ENCODE peak calls at places on chromosomes 7 and 10, in ten cellular contexts. One of them, this sample, is unnamed.

GRCh38 chr10:120783901-120784300 is 67.3 kb upstream of the WDR11 start:
- DNase-seq in fibroblast of mammary gland: no peak
- DNase-seq in coronary artery: no peak
- DNase-seq in OCI-LY7: no peak
- DNase-seq in astrocyte of the spinal cord: no peak
- DNase-seq in lower lobe of right lung: no peak
- DNase-seq in endodermal cell: no peak
- DNase-seq in tibial nerve: no peak
- DNase-seq in choroid plexus epithelial cell: no peak
- DNase-seq in fibroblast of lung: no peak
- DNase-seq in this sample: no peak

GRCh38 chr7:49091519-49091918 is 167.2 kb downstream of the CDC14C start:
- DNase-seq in fibroblast of mammary gland: no peak
- DNase-seq in coronary artery: no peak
- DNase-seq in OCI-LY7: no peak
- DNase-seq in astrocyte of the spinal cord: no peak
- DNase-seq in lower lobe of right lung: no peak
- DNase-seq in endodermal cell: no peak
- DNase-seq in tibial nerve: no peak
- DNase-seq in choroid plexus epithelial cell: no peak
- DNase-seq in fibroblast of lung: no peak
- DNase-seq in this sample: no peak

GRCh38 chr10:16425449-16425848 is 11.4 kb upstream of the PTER start:
- DNase-seq in fibroblast of mammary gland: no peak
- DNase-seq in coronary artery: no peak
- DNase-seq in OCI-LY7: no peak
- DNase-seq in astrocyte of the spinal cord: no peak
- DNase-seq in lower lobe of right lung: no peak
- DNase-seq in endodermal cell: no peak
- DNase-seq in tibial nerve: no peak
- DNase-seq in choroid plexus epithelial cell: no peak
- DNase-seq in fibroblast of lung: no peak
- DNase-seq in this sample: no peak

GRCh38 chr7:23530355-23530754 is 1.4 kb downstream of the TRA2A start:
- DNase-seq in fibroblast of mammary gland: peak; percentile 44
- DNase-seq in coronary artery: no peak
- DNase-seq in OCI-LY7: peak; percentile 71
- DNase-seq in astrocyte of the spinal cord: peak; percentile 30
- DNase-seq in lower lobe of right lung: no peak
- DNase-seq in endodermal cell: no peak
- DNase-seq in tibial nerve: no peak
- DNase-seq in choroid plexus epithelial cell: peak; percentile 57
- DNase-seq in fibroblast of lung: peak; percentile 38
- DNase-seq in this sample: peak; percentile 44

GRCh38 chr10:132448248-132448731 is 51.3 kb downstream of the PWWP2B start:
- DNase-seq in fibroblast of mammary gland: peak; percentile 38
- DNase-seq in coronary artery: no peak
- DNase-seq in OCI-LY7: peak; percentile 90
- DNase-seq in astrocyte of the spinal cord: no peak
- DNase-seq in lower lobe of right lung: peak; percentile 93
- DNase-seq in endodermal cell: peak; percentile 93
- DNase-seq in tibial nerve: peak; percentile 55
- DNase-seq in choroid plexus epithelial cell: no peak
- DNase-seq in fibroblast of lung: peak; percentile 42
- DNase-seq in this sample: peak; percentile 68

GRCh38 chr7:144517762-144518161 is 114.3 kb upstream of the NOBOX start:
- DNase-seq in fibroblast of mammary gland: no peak
- DNase-seq in coronary artery: no peak
- DNase-seq in OCI-LY7: no peak
- DNase-seq in astrocyte of the spinal cord: no peak
- DNase-seq in lower lobe of right lung: no peak
- DNase-seq in endodermal cell: no peak
- DNase-seq in tibial nerve: no peak
- DNase-seq in choroid plexus epithelial cell: no peak
- DNase-seq in fibroblast of lung: no peak
- DNase-seq in this sample: no peak

GRCh38 chr7:106793015-106793651 is 71.9 kb upstream of the PIK3CG start:
- DNase-seq in fibroblast of mammary gland: peak; percentile 45
- DNase-seq in coronary artery: no peak
- DNase-seq in OCI-LY7: peak; percentile 70
- DNase-seq in astrocyte of the spinal cord: peak; percentile 20
- DNase-seq in lower lobe of right lung: no peak
- DNase-seq in endodermal cell: peak; percentile 62
- DNase-seq in tibial nerve: no peak
- DNase-seq in choroid plexus epithelial cell: peak; percentile 58
- DNase-seq in fibroblast of lung: peak; percentile 37
- DNase-seq in this sample: peak; percentile 37

GRCh38 chr10:22702348-22702747 is 12.0 kb downstream of the PIP4K2A start:
- DNase-seq in fibroblast of mammary gland: no peak
- DNase-seq in coronary artery: no peak
- DNase-seq in OCI-LY7: no peak
- DNase-seq in astrocyte of the spinal cord: peak; percentile 29
- DNase-seq in lower lobe of right lung: no peak
- DNase-seq in endodermal cell: no peak
- DNase-seq in tibial nerve: no peak
- DNase-seq in choroid plexus epithelial cell: peak; percentile 86
- DNase-seq in fibroblast of lung: peak; percentile 90
- DNase-seq in this sample: peak; percentile 89

DNA sequence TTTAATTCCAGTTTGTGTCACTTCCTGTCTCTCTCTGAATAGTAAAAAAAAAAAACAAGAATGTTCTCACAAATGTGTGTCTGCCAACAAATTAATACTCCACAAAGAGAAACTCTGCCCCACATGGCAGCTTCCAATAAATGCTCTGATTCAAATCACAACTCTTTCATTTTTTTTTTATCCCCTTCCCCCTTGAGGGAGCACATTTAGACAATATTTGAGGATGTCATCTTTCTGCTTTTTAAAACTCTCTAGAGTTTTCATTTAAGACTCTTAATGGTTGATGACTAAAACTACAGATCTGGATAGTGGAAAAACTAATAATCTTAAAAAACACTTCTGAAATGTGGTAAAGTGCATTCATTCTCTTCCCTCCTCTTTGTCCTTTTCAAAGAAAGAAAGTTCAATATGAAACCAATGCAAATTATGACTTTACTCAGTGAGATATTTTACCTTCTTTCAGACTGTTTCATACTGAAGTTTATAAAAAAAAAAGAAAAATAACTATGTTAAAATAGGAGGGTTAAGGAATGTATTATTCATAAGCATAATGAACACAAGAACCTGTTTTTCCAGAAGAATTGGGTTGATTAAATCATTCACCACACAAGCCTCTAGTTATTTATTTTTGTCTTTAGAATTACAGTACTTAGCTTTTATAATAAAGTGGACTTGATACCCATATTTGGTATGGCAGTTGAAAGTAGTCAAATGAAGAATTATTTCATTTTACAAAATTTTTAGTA is 42.4 kb downstream of the ARID5B start:
- DNase-seq in fibroblast of mammary gland: peak; percentile 77
- DNase-seq in coronary artery: no peak
- DNase-seq in OCI-LY7: peak; percentile 68
- DNase-seq in astrocyte of the spinal cord: peak; percentile 73
- DNase-seq in lower lobe of right lung: no peak
- DNase-seq in endodermal cell: no peak
- DNase-seq in tibial nerve: no peak
- DNase-seq in choroid plexus epithelial cell: peak; percentile 89
- DNase-seq in fibroblast of lung: peak; percentile 73
- DNase-seq in this sample: peak; percentile 48
- H3K4me3 ChIP-seq in fibroblast of mammary gland: no peak overlapping the region
- H3K4me3 ChIP-seq in coronary artery: peak overlapping the region; percentile 52
- H3K4me3 ChIP-seq in OCI-LY7: peak overlapping the region; percentile 30
- H3K4me3 ChIP-seq in astrocyte of the spinal cord: no peak overlapping the region
- H3K4me3 ChIP-seq in lower lobe of right lung: peak overlapping the region; percentile 19
- H3K4me3 ChIP-seq in endodermal cell: no peak overlapping the region
- H3K4me3 ChIP-seq in tibial nerve: no peak overlapping the region
- H3K4me3 ChIP-seq in choroid plexus epithelial cell: no peak overlapping the region
- H3K4me3 ChIP-seq in fibroblast of lung: no peak overlapping the region
- H3K4me3 ChIP-seq in this sample: no peak overlapping the region

DNA sequence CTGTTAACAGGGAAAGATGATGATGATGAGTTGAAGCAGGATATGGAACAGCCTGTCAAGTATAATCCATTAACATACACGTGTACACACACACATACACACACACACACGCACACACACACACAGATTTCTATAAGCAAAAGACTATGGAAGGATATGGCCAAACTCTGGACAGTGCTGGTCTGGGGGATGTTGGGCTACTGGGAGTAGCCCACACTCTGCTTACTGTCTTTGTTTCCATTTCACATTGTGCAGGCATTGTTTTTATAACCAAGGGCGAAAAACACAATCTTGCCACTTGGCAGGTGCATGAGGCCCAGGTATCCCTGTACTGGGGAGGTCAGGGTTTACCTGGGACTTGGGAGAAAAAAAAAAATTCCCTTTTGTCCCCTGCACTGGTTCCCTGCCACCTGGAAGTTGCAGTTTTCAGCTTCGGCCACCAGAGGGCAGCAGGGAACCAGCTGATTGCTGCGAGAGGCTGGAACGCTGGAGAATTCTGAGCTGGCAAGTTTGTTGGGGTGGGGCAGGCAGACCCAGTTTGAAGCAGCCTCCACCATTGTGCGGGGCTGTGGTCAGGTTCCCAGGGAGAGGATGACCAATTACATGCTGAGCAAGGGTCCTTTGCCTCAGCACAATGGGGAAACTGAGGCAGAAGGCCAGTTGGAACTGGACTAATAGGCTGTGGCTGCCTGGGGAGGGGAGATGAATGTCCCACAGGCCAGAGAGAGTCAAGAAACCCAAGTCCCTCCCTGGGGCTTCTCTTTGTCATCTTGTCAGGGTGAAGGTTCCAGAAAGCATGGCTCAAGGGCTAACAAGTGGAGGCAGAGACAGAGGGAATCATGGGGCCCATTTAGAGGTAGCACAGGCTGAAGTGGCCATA is 27.3 kb downstream of the PPIF start:
- DNase-seq in fibroblast of mammary gland: peak; percentile 69
- DNase-seq in coronary artery: no peak
- DNase-seq in OCI-LY7: peak; percentile 65
- DNase-seq in astrocyte of the spinal cord: peak; percentile 59
- DNase-seq in lower lobe of right lung: peak; percentile 87
- DNase-seq in endodermal cell: peak; percentile 95
- DNase-seq in tibial nerve: peak; percentile 85
- DNase-seq in choroid plexus epithelial cell: peak; percentile 78
- DNase-seq in fibroblast of lung: peak; percentile 73
- DNase-seq in this sample: peak; percentile 71
- TF ChIP-seq CTCF in fibroblast of mammary gland: peak; percentile 93
- TF ChIP-seq CTCF in coronary artery: peak; percentile 88
- TF ChIP-seq CTCF in OCI-LY7: peak; percentile 97
- TF ChIP-seq CTCF in astrocyte of the spinal cord: peak; percentile 92
- TF ChIP-seq CTCF in lower lobe of right lung: peak; percentile 99
- TF ChIP-seq CTCF in endodermal cell: peak; percentile 96
- TF ChIP-seq CTCF in tibial nerve: peak; percentile 98
- TF ChIP-seq CTCF in choroid plexus epithelial cell: peak; percentile 93
- TF ChIP-seq CTCF in fibroblast of lung: peak; percentile 90
- TF ChIP-seq CTCF in this sample: peak; percentile 98

DNA sequence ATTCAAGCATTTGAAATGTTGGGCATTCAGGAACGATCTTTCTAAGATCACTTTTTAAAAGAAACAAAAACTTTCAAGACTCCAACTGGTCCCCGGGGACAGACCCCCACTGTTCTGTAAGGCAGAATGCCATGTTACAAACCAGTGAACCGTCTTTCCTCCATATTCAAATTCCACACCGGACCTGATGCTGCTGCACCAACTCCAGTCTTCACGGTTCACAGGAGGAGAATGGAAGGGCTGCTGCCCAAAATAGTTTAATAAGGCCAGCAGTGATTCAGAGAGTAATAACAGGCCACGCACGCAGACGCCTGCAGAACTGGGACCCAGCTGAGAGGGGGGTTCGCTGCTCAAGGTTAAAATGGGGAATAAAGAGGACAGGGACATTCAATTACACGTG is 47.2 kb downstream of the OSBPL3 start:
- DNase-seq in fibroblast of mammary gland: no peak
- DNase-seq in coronary artery: no peak
- DNase-seq in OCI-LY7: peak; percentile 87
- DNase-seq in astrocyte of the spinal cord: peak; percentile 53
- DNase-seq in lower lobe of right lung: no peak
- DNase-seq in endodermal cell: no peak
- DNase-seq in tibial nerve: no peak
- DNase-seq in choroid plexus epithelial cell: no peak
- DNase-seq in fibroblast of lung: no peak
- DNase-seq in this sample: no peak
- H3K4me3 ChIP-seq in fibroblast of mammary gland: no peak overlapping the region
- H3K4me3 ChIP-seq in coronary artery: no peak overlapping the region
- H3K4me3 ChIP-seq in OCI-LY7: peak overlapping the region; percentile 59
- H3K4me3 ChIP-seq in astrocyte of the spinal cord: no peak overlapping the region
- H3K4me3 ChIP-seq in lower lobe of right lung: no peak overlapping the region
- H3K4me3 ChIP-seq in endodermal cell: no peak overlapping the region
- H3K4me3 ChIP-seq in tibial nerve: no peak overlapping the region
- H3K4me3 ChIP-seq in choroid plexus epithelial cell: no peak overlapping the region
- H3K4me3 ChIP-seq in fibroblast of lung: no peak overlapping the region
- H3K4me3 ChIP-seq in this sample: no peak overlapping the region

GRCh38 chr10:89535185-89536012 is at the start of gene SLC16A12:
- DNase-seq in fibroblast of mammary gland: no peak
- DNase-seq in coronary artery: no peak
- DNase-seq in OCI-LY7: no peak
- DNase-seq in astrocyte of the spinal cord: peak; percentile 23
- DNase-seq in lower lobe of right lung: peak; percentile 47
- DNase-seq in endodermal cell: peak; percentile 90
- DNase-seq in tibial nerve: no peak
- DNase-seq in choroid plexus epithelial cell: peak; percentile 63
- DNase-seq in fibroblast of lung: peak; percentile 18
- DNase-seq in this sample: peak; percentile 19

GRCh38 chr10:89543841-89544240 is 8.4 kb upstream of the SLC16A12 start:
- DNase-seq in fibroblast of mammary gland: no peak
- DNase-seq in coronary artery: no peak
- DNase-seq in OCI-LY7: no peak
- DNase-seq in astrocyte of the spinal cord: no peak
- DNase-seq in lower lobe of right lung: no peak
- DNase-seq in endodermal cell: no peak
- DNase-seq in tibial nerve: no peak
- DNase-seq in choroid plexus epithelial cell: no peak
- DNase-seq in fibroblast of lung: no peak
- DNase-seq in this sample: no peak

GRCh38 chr10:89536013-89536354 is 590 bp upstream of the SLC16A12 start:
- DNase-seq in fibroblast of mammary gland: no peak
- DNase-seq in coronary artery: no peak
- DNase-seq in OCI-LY7: no peak
- DNase-seq in astrocyte of the spinal cord: no peak
- DNase-seq in lower lobe of right lung: no peak
- DNase-seq in endodermal cell: no peak
- DNase-seq in tibial nerve: no peak
- DNase-seq in choroid plexus epithelial cell: no peak
- DNase-seq in fibroblast of lung: no peak
- DNase-seq in this sample: no peak

GRCh38 chr10:89537361-89537760 is 2.0 kb upstream of the SLC16A12 start:
- DNase-seq in fibroblast of mammary gland: no peak
- DNase-seq in coronary artery: no peak
- DNase-seq in OCI-LY7: no peak
- DNase-seq in astrocyte of the spinal cord: no peak
- DNase-seq in lower lobe of right lung: no peak
- DNase-seq in endodermal cell: no peak
- DNase-seq in tibial nerve: no peak
- DNase-seq in choroid plexus epithelial cell: no peak
- DNase-seq in fibroblast of lung: no peak
- DNase-seq in this sample: no peak

DNA sequence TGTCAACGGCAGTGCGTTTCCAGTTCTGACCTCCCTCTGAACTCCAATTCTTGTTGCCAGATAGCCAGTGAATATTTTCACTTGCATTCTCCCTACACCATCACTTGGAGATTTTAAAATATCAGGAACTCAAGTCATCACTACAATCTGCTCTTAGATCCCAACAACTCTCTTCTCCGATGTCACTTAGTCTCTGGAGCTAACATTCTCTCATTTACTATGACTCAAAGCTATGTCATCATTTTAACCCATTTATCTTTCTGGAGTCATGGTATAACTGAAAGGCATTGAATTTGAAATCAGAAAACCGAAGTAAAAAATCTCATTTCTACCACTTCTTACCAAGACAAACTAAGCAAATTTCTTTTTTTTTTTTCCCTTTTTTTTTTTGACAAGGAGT is 5.2 kb upstream of the SLC16A12 start:
- DNase-seq in fibroblast of mammary gland: peak; percentile 74
- DNase-seq in coronary artery: no peak
- DNase-seq in OCI-LY7: no peak
- DNase-seq in astrocyte of the spinal cord: peak; percentile 52
- DNase-seq in lower lobe of right lung: no peak
- DNase-seq in endodermal cell: no peak
- DNase-seq in tibial nerve: no peak
- DNase-seq in choroid plexus epithelial cell: peak; percentile 42
- DNase-seq in fibroblast of lung: peak; percentile 74
- DNase-seq in this sample: no peak
- TF ChIP-seq CTCF in fibroblast of mammary gland: no peak
- TF ChIP-seq CTCF in coronary artery: no peak
- TF ChIP-seq CTCF in OCI-LY7: no peak
- TF ChIP-seq CTCF in astrocyte of the spinal cord: no peak
- TF ChIP-seq CTCF in lower lobe of right lung: no peak
- TF ChIP-seq CTCF in endodermal cell: no peak
- TF ChIP-seq CTCF in tibial nerve: no peak
- TF ChIP-seq CTCF in choroid plexus epithelial cell: no peak
- TF ChIP-seq CTCF in fibroblast of lung: no peak
- TF ChIP-seq CTCF in this sample: no peak

This sample was measured in fibroblast of villous mesenchyme.